ENCODE peak calls at places on chromosomes 5 and 9, in eight cellular contexts. One of them, this sample, is unnamed.

GRCh38 chr9:99356512-99356971 is 134.5 kb downstream of the SEC61B start:
- DNase-seq in CD4-positive, alpha-beta T cell: no peak
- DNase-seq in NAMALWA: no peak
- DNase-seq in NCI-H2171 treated with DMSO at 0.1 percent for 48 hours: no peak
- DNase-seq in CD4-positive, CD25-positive, alpha-beta regulatory T cell: no peak
- DNase-seq in IMR-90: no peak
- DNase-seq in AG04450: no peak
- DNase-seq in Panc1: no peak
- DNase-seq in this sample: peak; percentile 43

GRCh38 chr5:139915834-139916233 is 120.2 kb downstream of the PSD2 start:
- DNase-seq in CD4-positive, alpha-beta T cell: no peak
- DNase-seq in NAMALWA: no peak
- DNase-seq in NCI-H2171 treated with DMSO at 0.1 percent for 48 hours: no peak
- DNase-seq in CD4-positive, CD25-positive, alpha-beta regulatory T cell: no peak
- DNase-seq in IMR-90: no peak
- DNase-seq in AG04450: no peak
- DNase-seq in Panc1: no peak
- DNase-seq in this sample: no peak

GRCh38 chr5:147168578-147169327 is 66.1 kb upstream of the STK32A start:
- DNase-seq in CD4-positive, alpha-beta T cell: no peak
- DNase-seq in NAMALWA: no peak
- DNase-seq in NCI-H2171 treated with DMSO at 0.1 percent for 48 hours: no peak
- DNase-seq in CD4-positive, CD25-positive, alpha-beta regulatory T cell: no peak
- DNase-seq in IMR-90: peak; percentile 49
- DNase-seq in AG04450: no peak
- DNase-seq in Panc1: no peak
- DNase-seq in this sample: peak; percentile 63

GRCh38 chr5:180153991-180154390 is 55.0 kb downstream of the RASGEF1C start:
- DNase-seq in CD4-positive, alpha-beta T cell: no peak
- DNase-seq in NAMALWA: no peak
- DNase-seq in NCI-H2171 treated with DMSO at 0.1 percent for 48 hours: no peak
- DNase-seq in CD4-positive, CD25-positive, alpha-beta regulatory T cell: no peak
- DNase-seq in IMR-90: no peak
- DNase-seq in AG04450: no peak
- DNase-seq in Panc1: no peak
- DNase-seq in this sample: no peak

GRCh38 chr5:54743997-54744788 is 226.6 kb downstream of the SNX18 start:
- DNase-seq in CD4-positive, alpha-beta T cell: peak; percentile 40
- DNase-seq in NAMALWA: peak; percentile 3
- DNase-seq in NCI-H2171 treated with DMSO at 0.1 percent for 48 hours: no peak
- DNase-seq in CD4-positive, CD25-positive, alpha-beta regulatory T cell: peak; percentile 11
- DNase-seq in IMR-90: peak; percentile 99
- DNase-seq in AG04450: peak; percentile 96
- DNase-seq in Panc1: no peak
- DNase-seq in this sample: peak; percentile 98

GRCh38 chr5:126471875-126472537 is 48.8 kb downstream of the GRAMD2B start:
- DNase-seq in CD4-positive, alpha-beta T cell: no peak
- DNase-seq in NAMALWA: no peak
- DNase-seq in NCI-H2171 treated with DMSO at 0.1 percent for 48 hours: no peak
- DNase-seq in CD4-positive, CD25-positive, alpha-beta regulatory T cell: no peak
- DNase-seq in IMR-90: peak; percentile 88
- DNase-seq in AG04450: peak; percentile 42
- DNase-seq in Panc1: no peak
- DNase-seq in this sample: peak; percentile 90

GRCh38 chr5:127892467-127893207 is 189.4 kb downstream of the CCDC192 start:
- DNase-seq in CD4-positive, alpha-beta T cell: no peak
- DNase-seq in NAMALWA: no peak
- DNase-seq in NCI-H2171 treated with DMSO at 0.1 percent for 48 hours: peak; percentile 24
- DNase-seq in CD4-positive, CD25-positive, alpha-beta regulatory T cell: no peak
- DNase-seq in IMR-90: peak; percentile 68
- DNase-seq in AG04450: peak; percentile 6
- DNase-seq in Panc1: no peak
- DNase-seq in this sample: peak; percentile 58

GRCh38 chr5:43309657-43310056 is 3.6 kb downstream of the HMGCS1 start:
- DNase-seq in CD4-positive, alpha-beta T cell: no peak
- DNase-seq in NAMALWA: no peak
- DNase-seq in NCI-H2171 treated with DMSO at 0.1 percent for 48 hours: no peak
- DNase-seq in CD4-positive, CD25-positive, alpha-beta regulatory T cell: no peak
- DNase-seq in IMR-90: peak; percentile 10
- DNase-seq in AG04450: no peak
- DNase-seq in Panc1: no peak
- DNase-seq in this sample: no peak

GRCh38 chr5:179313849-179314521 is 31.3 kb downstream of the ADAMTS2 start:
- DNase-seq in CD4-positive, alpha-beta T cell: no peak
- DNase-seq in NAMALWA: no peak
- DNase-seq in NCI-H2171 treated with DMSO at 0.1 percent for 48 hours: peak; percentile 50
- DNase-seq in CD4-positive, CD25-positive, alpha-beta regulatory T cell: no peak
- DNase-seq in IMR-90: peak; percentile 96
- DNase-seq in AG04450: peak; percentile 92
- DNase-seq in Panc1: no peak
- DNase-seq in this sample: peak; percentile 98

GRCh38 chr5:133404724-133405123 is 207.6 kb downstream of the FSTL4 start:
- DNase-seq in CD4-positive, alpha-beta T cell: no peak
- DNase-seq in NAMALWA: no peak
- DNase-seq in NCI-H2171 treated with DMSO at 0.1 percent for 48 hours: no peak
- DNase-seq in CD4-positive, CD25-positive, alpha-beta regulatory T cell: no peak
- DNase-seq in IMR-90: no peak
- DNase-seq in AG04450: no peak
- DNase-seq in Panc1: no peak
- DNase-seq in this sample: peak; percentile 7

GRCh38 chr9:125747053-125747764 is at the start of gene PBX3:
- DNase-seq in CD4-positive, alpha-beta T cell: peak; percentile 62
- DNase-seq in NAMALWA: peak; percentile 55
- DNase-seq in NCI-H2171 treated with DMSO at 0.1 percent for 48 hours: peak; percentile 25
- DNase-seq in CD4-positive, CD25-positive, alpha-beta regulatory T cell: peak; percentile 54
- DNase-seq in IMR-90: no peak
- DNase-seq in AG04450: no peak
- DNase-seq in Panc1: no peak
- DNase-seq in this sample: peak; percentile 59

GRCh38 chr9:129351058-129351641 is 173.1 kb upstream of the IER5L start:
- DNase-seq in CD4-positive, alpha-beta T cell: no peak
- DNase-seq in NAMALWA: no peak
- DNase-seq in NCI-H2171 treated with DMSO at 0.1 percent for 48 hours: no peak
- DNase-seq in CD4-positive, CD25-positive, alpha-beta regulatory T cell: no peak
- DNase-seq in IMR-90: no peak
- DNase-seq in AG04450: no peak
- DNase-seq in Panc1: no peak
- DNase-seq in this sample: no peak

GRCh38 chr5:121949885-121950284 is 11.9 kb upstream of the SRFBP1 start:
- DNase-seq in CD4-positive, alpha-beta T cell: no peak
- DNase-seq in NAMALWA: peak; percentile 74
- DNase-seq in NCI-H2171 treated with DMSO at 0.1 percent for 48 hours: peak; percentile 1
- DNase-seq in CD4-positive, CD25-positive, alpha-beta regulatory T cell: no peak
- DNase-seq in IMR-90: peak; percentile 60
- DNase-seq in AG04450: peak; percentile 15
- DNase-seq in Panc1: no peak
- DNase-seq in this sample: peak; percentile 53